ENCODE peak calls at places on chromosome 20, in ten cellular contexts. I is cardiac muscle cell, W is tibial artery, J is heart right ventricle, B is brain microvascular endothelial cell, F is endothelial cell, D is kidney epithelial cell, P is MCF 10A, G is glutamatergic neuron, Q is mesothelial cell of epicardium. M is an unnamed sample.
A peak's percentile ranks its signal among the peaks of the same experiment; 100 is the strongest.

GRCh38 chr20:58511861-58512260 is 3.3 kb downstream of the APCDD1L start:
- DNase-seq in P (no peak), D (no peak), F (no peak), B (no peak), G (no peak), W (no peak), Q (no peak), J (no peak), I (peak; percentile 31), M (no peak)

GRCh38 chr20:56202493-56203077 is 45.9 kb upstream of the MC3R start:
- DNase-seq in G (no peak), D (no peak), J (no peak), B (peak; percentile 2), I (peak; percentile 3), P (peak; percentile 63), Q (no peak), W (no peak), F (no peak), M (no peak)

GRCh38 chr20:18879262-18879661 is 65.7 kb downstream of the SCP2D1 start:
- DNase-seq in D (no peak), B (no peak), Q (no peak), P (peak; percentile 93), W (no peak), I (no peak), J (no peak), G (no peak), F (no peak), M (no peak)

GRCh38 chr20:48051810-48052491 is 266.7 kb upstream of the SULF2 start:
- DNase-seq in J (no peak), B (peak; percentile 75), Q (no peak), W (no peak), I (peak; percentile 94), P (peak; percentile 96), G (no peak), F (no peak), D (peak; percentile 26), M (peak; percentile 72)

GRCh38 chr20:1784586-1784985 is 110.6 kb upstream of the SIRPA start:
- DNase-seq in Q (no peak), G (no peak), B (no peak), J (no peak), P (no peak), F (no peak), W (no peak), I (no peak), D (no peak), M (no peak)

GRCh38 chr20:46406986-46407670 is 713 bp upstream of the ELMO2 start:
- DNase-seq in G (no peak), I (peak; percentile 19), W (peak; percentile 51), P (peak; percentile 62), Q (peak; percentile 45), B (no peak), J (peak; percentile 69), F (peak; percentile 17), D (no peak), M (no peak)

GRCh38 chr20:46057856-46058655 is 29.0 kb downstream of the SLC12A5 start:
- DNase-seq in B (peak; percentile 34), I (peak; percentile 65), D (no peak), P (no peak), Q (no peak), F (peak; percentile 55), J (peak; percentile 55), W (peak; percentile 59), G (peak; percentile 71), M (no peak)

GRCh38 chr20:2762578-2763131 is 37.8 kb downstream of the CPXM1 start:
- DNase-seq in W (no peak), G (no peak), J (no peak), I (no peak), D (no peak), F (no peak), P (no peak), B (no peak), Q (no peak), M (no peak)

GRCh38 chr20:38200646-38201045 is 35.6 kb upstream of the TGM2 start:
- DNase-seq in D (no peak), J (no peak), P (no peak), I (no peak), F (no peak), G (no peak), W (peak; percentile 15), B (no peak), Q (no peak), M (no peak)

GRCh38 chr20:38201356-38201755 is 36.3 kb upstream of the TGM2 start:
- DNase-seq in J (no peak), Q (no peak), F (no peak), W (peak; percentile 50), D (peak; percentile 56), B (peak; percentile 84), G (no peak), P (peak; percentile 65), I (peak; percentile 69), M (no peak)

GRCh38 chr20:38203337-38204003 is 38.4 kb upstream of the TGM2 start:
- DNase-seq in B (no peak), Q (no peak), I (no peak), F (no peak), J (no peak), G (no peak), W (peak; percentile 8), P (no peak), D (no peak), M (no peak)

GRCh38 chr20:38202982-38203293 is 37.9 kb upstream of the TGM2 start:
- DNase-seq in F (no peak), I (no peak), Q (no peak), P (no peak), J (no peak), W (peak; percentile 4), B (no peak), D (no peak), G (no peak), M (no peak)

DNA sequence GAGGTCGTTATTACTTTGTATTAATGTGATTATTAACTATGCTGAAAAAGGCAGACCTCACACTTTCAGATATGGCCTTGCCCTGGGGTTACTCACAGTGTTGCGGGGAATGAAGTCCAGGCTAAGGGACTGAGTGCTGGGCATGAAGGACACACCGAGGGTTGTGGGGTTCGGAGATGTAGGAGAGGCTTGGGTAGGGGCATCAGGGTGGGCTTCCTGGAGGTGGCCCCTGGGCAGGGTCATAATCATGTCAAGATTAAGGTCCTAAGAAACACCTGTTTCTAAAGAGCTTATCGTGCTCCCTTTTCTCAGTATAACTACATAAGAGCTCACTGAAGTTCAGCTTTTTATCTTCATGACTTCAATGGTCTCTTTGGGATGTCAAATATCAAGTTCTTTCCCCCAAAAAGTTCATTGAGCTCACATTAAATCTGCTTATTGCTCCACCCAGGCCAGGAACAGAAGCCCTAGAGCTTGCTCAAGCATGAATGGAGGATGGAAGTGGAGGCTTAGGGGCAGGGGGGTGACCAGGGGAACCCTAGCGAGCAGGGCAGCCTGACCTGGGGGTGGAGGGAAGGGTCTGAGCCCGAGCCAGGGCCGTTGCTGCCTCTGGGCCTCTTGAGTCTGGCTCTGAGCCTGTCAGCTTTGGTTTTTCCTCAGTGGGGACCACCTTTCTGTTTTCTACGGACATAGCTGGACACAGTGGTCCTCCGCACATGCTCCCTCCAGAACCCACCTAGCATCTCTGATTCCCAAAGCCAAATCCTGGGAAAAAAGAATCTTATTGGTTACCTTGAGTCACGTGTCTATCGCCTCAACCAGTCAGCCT is 37.3 kb upstream of the TGM2 start:
- DNase-seq in Q (no peak), W (peak; percentile 9), F (no peak), P (no peak), I (no peak), D (no peak), G (no peak), B (no peak), J (no peak), M (no peak)
- TF ChIP-seq CTCF in Q (no peak), W (no peak), F (no peak), P (no peak), I (no peak), D (no peak), G (no peak), B (no peak), J (no peak), M (no peak)

GRCh38 chr20:10381477-10381876 is 52.5 kb downstream of the MKKS start:
- DNase-seq in G (no peak), D (no peak), Q (no peak), B (no peak), F (no peak), J (no peak), W (no peak), I (no peak), P (peak; percentile 18), M (no peak)
- TF ChIP-seq CTCF in G (no peak), D (no peak), Q (no peak), B (peak; percentile 10), F (no peak), J (no peak), W (no peak), I (no peak), P (no peak), M (peak; percentile 4)

DNA sequence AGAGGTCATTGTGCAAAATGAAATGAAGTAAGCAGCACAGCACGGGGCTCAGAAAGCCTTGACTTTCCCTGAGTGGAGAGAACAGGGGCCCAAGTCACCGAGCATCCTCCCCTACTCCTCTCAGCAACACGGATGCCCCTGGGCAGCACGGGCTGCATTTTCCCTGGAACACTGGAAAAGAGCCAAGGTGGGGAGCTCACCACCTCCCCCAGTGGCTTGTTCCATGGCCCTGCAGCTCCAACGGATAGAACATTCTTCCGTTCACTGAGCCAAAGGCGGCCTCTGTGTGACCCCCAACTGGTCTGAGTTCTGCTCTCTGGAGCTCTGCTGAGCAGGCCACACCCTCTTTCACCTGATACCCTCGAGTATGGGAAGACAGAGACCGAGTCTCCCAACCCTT is 20.8 kb upstream of the EMILIN3 start:
- DNase-seq in J (no peak), Q (no peak), F (no peak), D (no peak), W (no peak), I (no peak), P (no peak), B (peak; percentile 11), G (no peak), M (no peak)
- TF ChIP-seq CTCF in J (no peak), Q (no peak), F (no peak), D (no peak), W (no peak), I (peak; percentile 12), P (no peak), B (peak; percentile 47), G (no peak), M (no peak)

GRCh38 chr20:51219544-51219943 is 196.6 kb upstream of the KCNG1 start:
- DNase-seq in F (no peak), D (no peak), Q (no peak), W (no peak), P (no peak), G (no peak), B (no peak), J (no peak), I (no peak), M (no peak)

GRCh38 chr20:51217347-51218045 is 194.6 kb upstream of the KCNG1 start:
- DNase-seq in J (no peak), F (no peak), Q (no peak), B (no peak), W (no peak), P (no peak), I (no peak), D (no peak), G (no peak), M (no peak)

GRCh38 chr20:51221103-51221502 is 198.2 kb upstream of the KCNG1 start:
- DNase-seq in I (no peak), F (no peak), G (no peak), Q (no peak), D (no peak), J (no peak), B (no peak), W (no peak), P (no peak), M (no peak)

GRCh38 chr20:51221791-51222408 is 199.0 kb upstream of the KCNG1 start:
- DNase-seq in B (no peak), G (peak; percentile 28), P (peak; percentile 83), F (no peak), J (no peak), I (peak; percentile 82), W (no peak), D (no peak), Q (no peak), M (no peak)

DNA sequence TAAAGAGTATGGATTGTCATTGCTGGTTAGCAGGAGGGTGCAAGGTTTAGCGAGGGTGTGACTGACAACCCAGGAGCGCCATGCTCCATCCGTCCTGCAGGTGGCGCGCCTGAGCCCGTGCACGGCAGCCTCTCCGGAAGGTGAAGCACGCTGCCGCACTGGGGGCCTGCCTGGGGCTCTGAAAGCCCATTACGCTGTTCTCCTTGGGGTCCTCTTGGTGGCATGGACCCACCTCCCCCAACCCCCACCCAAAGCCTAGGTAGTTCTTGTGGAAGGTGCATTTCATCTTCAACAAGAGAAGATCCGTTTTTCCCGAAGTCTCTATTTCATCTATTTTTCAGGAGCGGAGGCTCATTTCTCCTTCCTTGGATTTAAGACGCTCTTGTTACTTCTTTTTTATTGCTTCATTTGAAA is 197.4 kb upstream of the KCNG1 start:
- DNase-seq in D (no peak), G (peak; percentile 72), I (peak; percentile 41), P (peak; percentile 22), J (peak; percentile 44), W (peak; percentile 22), Q (no peak), F (peak; percentile 54), B (no peak), M (no peak)
- TF ChIP-seq CTCF in D (peak; percentile 86), G (peak; percentile 81), I (peak; percentile 95), P (peak; percentile 57), J (peak; percentile 80), W (peak; percentile 51), Q (peak; percentile 84), F (peak; percentile 85), B (peak; percentile 95), M (peak; percentile 81)

M was measured in astrocyte of the cerebellum.